ENCODE peak calls at places on chromosomes 3 and 15, in four cellular contexts. One of them, this sample, is unnamed.

GRCh38 chr3:134625885-134626741 is 24.7 kb downstream of the KY start:
- DNase-seq in GM13976: no peak
- DNase-seq in left lobe of liver: no peak
- DNase-seq in ovary: no peak
- DNase-seq in this sample: no peak

GRCh38 chr3:190382082-190382481 is 5.9 kb upstream of the CLDN16 start:
- DNase-seq in ovary: no peak
- DNase-seq in left lobe of liver: no peak
- DNase-seq in GM13976: no peak
- DNase-seq in this sample: no peak

GRCh38 chr15:91335702-91336101 is 235.6 kb downstream of the SV2B start:
- DNase-seq in ovary: no peak
- DNase-seq in GM13976: no peak
- DNase-seq in left lobe of liver: no peak
- DNase-seq in this sample: no peak

GRCh38 chr3:80606073-80606472 is 838.3 kb upstream of the ROBO1 start:
- DNase-seq in GM13976: no peak
- DNase-seq in ovary: no peak
- DNase-seq in left lobe of liver: no peak
- DNase-seq in this sample: no peak

GRCh38 chr3:187456268-187456667 is 88.1 kb downstream of the RTP4 start:
- DNase-seq in left lobe of liver: no peak
- DNase-seq in GM13976: no peak
- DNase-seq in ovary: peak
- DNase-seq in this sample: no peak

GRCh38 chr3:114022145-114022544 is 34.2 kb downstream of the CCDC191 start:
- DNase-seq in left lobe of liver: no peak
- DNase-seq in GM13976: no peak
- DNase-seq in ovary: no peak
- DNase-seq in this sample: no peak

GRCh38 chr3:187186801-187187421 is 10.4 kb upstream of the RTP1 start:
- DNase-seq in ovary: no peak
- DNase-seq in left lobe of liver: no peak
- DNase-seq in GM13976: no peak
- DNase-seq in this sample: no peak

GRCh38 chr3:155548194-155548593 is 196.7 kb downstream of the PLCH1 start:
- DNase-seq in left lobe of liver: no peak
- DNase-seq in GM13976: no peak
- DNase-seq in ovary: no peak
- DNase-seq in this sample: no peak

GRCh38 chr3:143158549-143158988 is 39.0 kb downstream of the CHST2 start:
- DNase-seq in left lobe of liver: no peak
- DNase-seq in GM13976: peak
- DNase-seq in ovary: no peak
- DNase-seq in this sample: no peak

GRCh38 chr3:129938140-129938930 is 36.2 kb upstream of the TRH start:
- DNase-seq in ovary: no peak
- DNase-seq in GM13976: no peak
- DNase-seq in left lobe of liver: no peak
- DNase-seq in this sample: peak

GRCh38 chr15:83380026-83380425 is 67.1 kb upstream of the SH3GL3 start:
- DNase-seq in left lobe of liver: no peak
- DNase-seq in ovary: no peak
- DNase-seq in GM13976: no peak
- DNase-seq in this sample: no peak

GRCh38 chr3:64214002-64214696 is 11.1 kb downstream of the PRICKLE2 start:
- DNase-seq in GM13976: no peak
- DNase-seq in left lobe of liver: peak
- DNase-seq in ovary: peak
- DNase-seq in this sample: no peak

GRCh38 chr15:52789601-52790165 is 453 bp downstream of the ONECUT1 start:
- DNase-seq in left lobe of liver: no peak
- DNase-seq in GM13976: peak
- DNase-seq in ovary: no peak
- DNase-seq in this sample: peak

GRCh38 chr15:72207576-72208085 is 10.0 kb upstream of the GRAMD2A start:
- DNase-seq in left lobe of liver: no peak
- DNase-seq in GM13976: no peak
- DNase-seq in ovary: no peak
- DNase-seq in this sample: no peak

GRCh38 chr15:20340331-20340811 is 201.2 kb downstream of the GOLGA6L6 start:
- DNase-seq in ovary: peak
- DNase-seq in left lobe of liver: peak
- DNase-seq in GM13976: peak
- DNase-seq in this sample: peak

GRCh38 chr3:48504051-48504946 is at the start of gene SHISA5:
- DNase-seq in ovary: peak
- DNase-seq in GM13976: peak
- DNase-seq in left lobe of liver: peak
- DNase-seq in this sample: peak

GRCh38 chr3:117306299-117306698 is 596.7 kb downstream of the TUSC7 start:
- DNase-seq in GM13976: no peak
- DNase-seq in ovary: no peak
- DNase-seq in left lobe of liver: no peak
- DNase-seq in this sample: no peak

GRCh38 chr3:155367510-155367909 is 74.0 kb upstream of the STRIT1 start:
- DNase-seq in left lobe of liver: no peak
- DNase-seq in ovary: no peak
- DNase-seq in GM13976: no peak
- DNase-seq in this sample: no peak

GRCh38 chr3:71389911-71390573 is 193.5 kb downstream of the FOXP1 start:
- DNase-seq in GM13976: no peak
- DNase-seq in ovary: peak
- DNase-seq in left lobe of liver: peak
- DNase-seq in this sample: peak

GRCh38 chr3:109336272-109336957 is 931 bp downstream of the DPPA4 start:
- DNase-seq in GM13976: no peak
- DNase-seq in ovary: no peak
- DNase-seq in left lobe of liver: peak
- DNase-seq in this sample: peak

GRCh38 chr15:27826902-27827321 is 272.2 kb downstream of the OCA2 start:
- DNase-seq in GM13976: no peak
- DNase-seq in ovary: no peak
- DNase-seq in left lobe of liver: no peak
- DNase-seq in this sample: no peak

GRCh38 chr3:126101521-126101982 is 17.6 kb upstream of the SLC41A3 start:
- DNase-seq in left lobe of liver: no peak
- DNase-seq in ovary: no peak
- DNase-seq in GM13976: peak
- DNase-seq in this sample: no peak